ENCODE peak calls at places on chromosomes 16 and 17, in five cellular contexts. X is IMR-90, W is A549, K is GM12878, L is SK-N-SH. N is an unnamed sample.

GRCh38 chr17:28575126-28575795 is 1.4 kb downstream of the ALDOC start:
- DNase-seq in X (no peak), W (no peak), K (no peak), L (peak; percentile 76), N (peak; percentile 51)

GRCh38 chr16:53773881-53774280 is 69.9 kb downstream of the FTO start:
- DNase-seq in X (no peak), W (no peak), K (no peak), L (no peak), N (no peak)

GRCh38 chr16:54073356-54073755 is 213.2 kb downstream of the IRX3 start:
- DNase-seq in X (no peak), W (no peak), K (no peak), L (no peak), N (no peak)

GRCh38 chr16:66354321-66354854 is 12.1 kb upstream of the CDH5 start:
- DNase-seq in X (no peak), W (no peak), K (no peak), L (no peak), N (no peak)

GRCh38 chr17:65183736-65184135 is 46.6 kb downstream of the RGS9 start:
- DNase-seq in X (peak; percentile 70), W (peak; percentile 74), K (no peak), L (no peak), N (no peak)

GRCh38 chr16:87324411-87325275 is 7.5 kb upstream of the C16orf95 start:
- DNase-seq in X (peak; percentile 10), W (peak; percentile 19), K (no peak), L (peak; percentile 96), N (peak; percentile 76)

GRCh38 chr16:30948956-30949654 is at the start of gene ORAI3:
- DNase-seq in X (peak; percentile 44), W (peak; percentile 57), K (no peak), L (peak; percentile 80), N (peak; percentile 71)

GRCh38 chr17:80443916-80444708 is 29.1 kb downstream of the ENDOV start:
- DNase-seq in X (no peak), W (no peak), K (no peak), L (peak; percentile 77), N (no peak)

GRCh38 chr17:27495460-27495859 is 39.2 kb downstream of the KSR1 start:
- DNase-seq in X (no peak), W (no peak), K (no peak), L (no peak), N (no peak)

GRCh38 chr17:14305785-14306496 is 5.1 kb downstream of the HS3ST3B1 start:
- DNase-seq in X (no peak), W (no peak), K (no peak), L (no peak), N (no peak)

DNA sequence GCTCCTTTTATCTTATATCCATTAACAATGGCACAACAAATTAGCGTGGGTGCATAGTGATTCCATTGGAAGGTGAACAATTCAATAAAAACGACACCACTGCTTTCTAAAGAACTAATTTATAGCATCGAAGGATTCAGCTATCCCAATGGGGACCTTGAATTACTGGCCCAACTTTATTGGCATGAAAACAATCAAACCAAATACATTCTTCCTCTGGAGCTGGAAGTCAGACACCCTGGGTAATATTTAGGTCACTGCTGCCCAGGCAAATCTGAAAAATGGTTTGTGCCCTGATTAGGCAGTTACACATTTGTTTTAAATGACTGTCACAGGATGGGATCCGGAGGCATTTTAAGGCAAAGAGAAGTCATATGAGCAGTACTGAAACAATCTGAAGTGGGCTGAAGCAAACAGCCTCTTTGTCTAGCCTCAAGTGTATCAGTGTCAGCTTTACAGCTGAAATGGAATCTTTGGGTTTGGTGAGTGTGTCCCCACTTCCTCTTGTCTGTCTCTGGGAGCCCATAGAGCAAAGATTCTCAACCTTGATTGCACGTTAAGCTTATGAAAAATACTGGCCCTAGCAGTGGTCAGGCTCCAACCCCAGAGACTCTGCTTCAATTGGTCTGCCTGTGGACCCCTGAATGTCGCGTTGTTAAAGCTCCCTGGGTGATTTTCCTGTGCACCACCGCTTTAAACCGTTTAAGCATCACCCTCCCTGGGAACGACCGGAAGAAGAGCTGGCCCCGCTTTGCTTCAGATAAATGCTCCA is 30.3 kb downstream of the CDK5R1 start:
- DNase-seq in X (no peak), W (no peak), K (no peak), L (no peak), N (no peak)
- TF ChIP-seq RCOR1 in X (no peak), W (no peak), K (no peak), L (no peak), N (no peak)

DNA sequence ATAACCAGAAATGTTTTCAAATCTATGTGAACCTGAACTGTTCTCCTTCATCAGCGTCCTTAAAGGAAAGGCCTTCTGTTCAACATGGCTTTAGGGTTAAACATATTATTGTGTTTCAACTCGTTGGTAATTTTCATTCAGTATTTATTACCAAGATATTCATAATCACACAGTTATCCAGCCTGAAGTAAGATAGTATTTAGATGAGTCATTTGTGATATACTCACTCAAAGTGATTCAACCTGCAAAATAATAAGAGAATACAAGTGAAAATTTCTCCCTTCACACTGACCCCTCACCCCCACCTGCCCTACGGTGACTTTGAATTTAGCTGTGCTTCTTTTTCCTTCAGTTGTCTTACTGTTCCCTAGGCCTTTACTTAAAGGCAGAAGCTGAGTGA is 3.0 kb downstream of the CYLD start:
- DNase-seq in X (peak; percentile 55), W (no peak), K (no peak), L (no peak), N (no peak)
- TF ChIP-seq RCOR1 in X (no peak), W (no peak), K (no peak), L (no peak), N (no peak)

DNA sequence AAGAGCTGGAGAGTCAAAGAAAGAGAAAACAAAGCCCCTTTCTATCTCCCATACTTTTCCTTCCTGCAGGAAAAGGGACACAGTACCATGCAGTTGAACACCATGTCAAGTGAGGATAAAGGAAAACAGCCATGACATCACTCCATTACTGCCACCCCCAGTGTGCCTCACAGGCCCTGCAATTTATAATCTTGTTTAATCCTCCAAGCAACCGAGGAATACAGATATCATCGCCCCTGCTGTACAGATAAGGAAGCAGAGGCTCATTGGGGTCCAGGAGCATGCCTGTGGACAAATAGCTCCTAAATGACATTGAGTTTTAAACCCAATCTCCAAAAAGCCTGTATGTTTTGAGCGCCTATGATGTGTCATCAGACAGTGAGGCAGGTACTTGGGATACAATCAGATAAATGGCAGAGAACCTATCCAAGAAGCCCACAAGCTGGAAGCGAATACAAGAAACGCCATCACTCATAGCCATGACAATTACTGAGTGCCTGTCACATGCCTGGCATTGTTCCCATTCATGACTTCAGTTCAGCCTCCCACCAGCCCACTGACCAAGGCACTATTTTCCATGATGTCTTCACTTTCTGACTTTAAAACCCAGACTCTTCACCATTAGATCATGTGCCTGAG is 45.5 kb downstream of the CPPED1 start:
- DNase-seq in X (no peak), W (no peak), K (no peak), L (peak; percentile 72), N (no peak)
- TF ChIP-seq RCOR1 in X (no peak), W (no peak), K (no peak), L (peak; percentile 99), N (no peak)

DNA sequence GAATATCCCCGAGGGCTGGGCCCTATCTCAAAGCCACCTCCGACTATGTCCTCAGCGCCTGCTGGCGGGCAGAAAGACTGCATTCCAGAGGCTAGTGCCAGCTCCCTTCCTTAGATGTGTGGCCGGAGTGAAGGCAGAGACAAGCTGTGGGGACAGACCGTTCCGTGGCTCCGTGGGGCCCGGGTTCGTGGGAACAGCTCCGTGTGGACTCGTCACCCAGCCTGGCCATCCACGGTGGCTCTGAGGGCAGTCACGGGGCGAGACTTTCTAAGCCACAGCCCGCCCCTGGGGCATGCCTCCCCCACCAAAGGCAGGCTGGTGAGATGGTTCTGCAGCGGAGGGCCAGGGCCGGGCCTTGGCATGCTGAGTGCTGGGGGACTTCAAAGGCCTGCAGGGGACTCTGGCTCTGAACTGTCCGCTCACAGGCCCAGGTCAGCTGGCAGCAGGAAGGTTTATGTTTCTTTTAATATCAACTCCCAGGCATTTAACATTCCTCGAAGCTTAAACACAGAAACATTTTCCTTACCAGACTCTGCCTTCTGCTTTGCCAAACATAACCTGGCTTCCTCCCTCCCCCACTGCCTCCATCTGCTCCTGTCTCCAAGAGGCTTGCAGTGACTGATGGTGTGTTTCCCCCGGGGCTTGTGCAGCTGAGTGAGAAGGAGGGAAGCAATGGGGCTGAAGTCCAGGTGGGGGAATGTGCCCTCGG is 50.4 kb downstream of the TIMM22 start:
- DNase-seq in X (peak; percentile 90), W (no peak), K (no peak), L (no peak), N (no peak)
- TF ChIP-seq RCOR1 in X (no peak), W (no peak), K (no peak), L (no peak), N (no peak)

N was measured in K562.